ENCODE peak calls at places on chromosome X, in five cellular contexts. D, Z, C, X and G are unnamed samples. For H3K4me1, the result is how much of the 10 kb centered on the place peaks cover.

GRCh38 chrX:41382699-41383645 is 49.0 kb downstream of the DDX3X start:
- DNase-seq in D (no peak), Z (no peak), C (peak), X (no peak), G (peak)

GRCh38 chrX:12421918-12422317 is 283.6 kb downstream of the FRMPD4 start:
- DNase-seq in D (no peak), Z (no peak), C (no peak), X (no peak), G (no peak)

GRCh38 chrX:137567474-137568232 is 1.7 kb downstream of the ZIC3 start:
- DNase-seq in D (no peak), Z (no peak), C (peak), X (no peak), G (no peak)

GRCh38 chrX:118211891-118212816 is 95.5 kb upstream of the KLHL13 start:
- DNase-seq in D (no peak), Z (no peak), C (no peak), X (no peak), G (no peak)

GRCh38 chrX:47584714-47585113 is 2.5 kb downstream of the TIMP1 start:
- DNase-seq in D (no peak), Z (no peak), C (no peak), X (no peak), G (no peak)

GRCh38 chrX:130103605-130104004 is 6.7 kb downstream of the ELF4 start:
- DNase-seq in D (no peak), Z (no peak), C (no peak), X (no peak), G (no peak)

GRCh38 chrX:121579016-121579760 is 531.8 kb downstream of the GLUD2 start:
- DNase-seq in D (no peak), Z (no peak), C (peak), X (no peak), G (peak)

GRCh38 chrX:69987691-69988090 is 62.0 kb downstream of the AWAT2 start:
- DNase-seq in D (no peak), Z (no peak), C (no peak), X (no peak), G (no peak)

GRCh38 chrX:110045421-110045820 is 42.5 kb downstream of the TMEM164 start:
- DNase-seq in D (no peak), Z (no peak), C (no peak), X (no peak), G (no peak)

GRCh38 chrX:150765782-150766350 is 72.7 kb downstream of the MTMR1 start:
- DNase-seq in D (no peak), Z (peak), C (no peak), X (no peak), G (no peak)

GRCh38 chrX:23118890-23119527 is 119.2 kb downstream of the DDX53 start:
- DNase-seq in D (no peak), Z (no peak), C (no peak), X (no peak), G (no peak)

GRCh38 chrX:153459976-153460375 is 10.4 kb downstream of the HAUS7 start:
- DNase-seq in D (no peak), Z (no peak), C (peak), X (no peak), G (no peak)

GRCh38 chrX:112874140-112874539 is 33.5 kb upstream of the AMOT start:
- DNase-seq in D (no peak), Z (no peak), C (peak), X (no peak), G (no peak)

GRCh38 chrX:101686574-101686973 is 26.9 kb upstream of the ARMCX2 start:
- DNase-seq in D (no peak), Z (no peak), C (no peak), X (no peak), G (no peak)

GRCh38 chrX:65677954-65678469 is 10.6 kb downstream of the MSN start:
- DNase-seq in D (no peak), Z (no peak), C (peak), X (no peak), G (no peak)

GRCh38 chrX:45322382-45322781 is 121.7 kb upstream of the DIPK2B start:
- DNase-seq in D (peak), Z (no peak), C (peak), X (no peak), G (no peak)

GRCh38 chrX:113929004-113929403 is 654.9 kb upstream of the HTR2C start:
- DNase-seq in D (peak), Z (no peak), C (peak), X (no peak), G (no peak)

GRCh38 chrX:150365051-150365952 is 2.2 kb downstream of the MAMLD1 start:
- DNase-seq in D (peak), Z (peak), C (peak), X (peak), G (peak)

GRCh38 chrX:47080215-47080914 is 2.1 kb downstream of the RGN start:
- DNase-seq in D (no peak), Z (no peak), C (no peak), X (no peak), G (no peak)

GRCh38 chrX:1011632-1012283 is 200.7 kb downstream of the CRLF2 start:
- DNase-seq in D (no peak), Z (no peak), C (no peak), X (no peak), G (peak)

GRCh38 chrX:9953396-9953795 is 13.8 kb upstream of the CLDN34 start:
- DNase-seq in D (no peak), Z (no peak), C (no peak), X (no peak), G (no peak)

GRCh38 chrX:75230296-75230695 is 43.6 kb upstream of the UPRT start:
- DNase-seq in D (no peak), Z (no peak), C (peak), X (no peak), G (no peak)

GRCh38 chrX:134601240-134601639 is 57.0 kb downstream of the PLAC1 start:
- DNase-seq in D (no peak), Z (no peak), C (peak), X (no peak), G (no peak)

GRCh38 chrX:28697732-28698131 is 110.5 kb downstream of the IL1RAPL1 start:
- DNase-seq in D (no peak), Z (no peak), C (no peak), X (no peak), G (no peak)

GRCh38 chrX:112819013-112819635 is 21.5 kb downstream of the AMOT start:
- DNase-seq in D (no peak), Z (no peak), C (peak), X (no peak), G (no peak)

GRCh38 chrX:154472685-154473632 is 6.1 kb downstream of the LAGE3 start:
- DNase-seq in D (no peak), Z (no peak), C (no peak), X (no peak), G (no peak)

GRCh38 chrX:46506076-46506475 is 39.1 kb downstream of the ZNF674 start:
- DNase-seq in D (no peak), Z (no peak), C (no peak), X (no peak), G (no peak)

GRCh38 chrX:109952985-109953905 is 49.7 kb upstream of the TMEM164 start:
- DNase-seq in D (no peak), Z (no peak), C (no peak), X (no peak), G (no peak)

GRCh38 chrX:129842510-129843208 is 1.0 kb downstream of the ZDHHC9 start:
- DNase-seq in D (peak), Z (peak), C (peak), X (no peak), G (no peak)

GRCh38 chrX:86436116-86436515 is 287.9 kb downstream of the DACH2 start:
- DNase-seq in D (no peak), Z (no peak), C (no peak), X (no peak), G (no peak)

GRCh38 chrX:149830192-149830873 is 48.6 kb downstream of the MAGEA9 start:
- DNase-seq in D (no peak), Z (no peak), C (peak), X (peak), G (no peak)

GRCh38 chrX:33465137-33465536 is 253.8 kb upstream of the DMD start:
- DNase-seq in D (no peak), Z (no peak), C (no peak), X (no peak), G (no peak)

GRCh38 chrX:103254921-103255455 is at the start of gene TCEAL8:
- DNase-seq in D (peak), Z (peak), C (peak), X (peak), G (peak)

GRCh38 chrX:19554786-19555185 is 39.5 kb upstream of the MAP3K15 start:
- DNase-seq in D (no peak), Z (no peak), C (peak), X (no peak), G (no peak)

GRCh38 chrX:110578270-110578669 is 217.3 kb downstream of the CHRDL1 start:
- DNase-seq in D (no peak), Z (no peak), C (no peak), X (no peak), G (no peak)

GRCh38 chrX:108732630-108733321 is 3.6 kb downstream of the IRS4 start:
- DNase-seq in D (no peak), Z (no peak), C (no peak), X (no peak), G (no peak)

GRCh38 chrX:140733766-140734342 is 24.3 kb downstream of the LINC00632 start:
- DNase-seq in D (no peak), Z (no peak), C (peak), X (no peak), G (no peak)

GRCh38 chrX:133390647-133391046 is 24.6 kb downstream of the GPC4 start:
- DNase-seq in D (peak), Z (no peak), C (no peak), X (no peak), G (no peak)

GRCh38 chrX:40064055-40064597 is 33.6 kb downstream of the BCOR start:
- DNase-seq in D (no peak), Z (peak), C (no peak), X (no peak), G (no peak)
- H3K4me1 ChIP-seq in D (under half), Z (under half), C (under half), X (under half), G (under half)

DNA sequence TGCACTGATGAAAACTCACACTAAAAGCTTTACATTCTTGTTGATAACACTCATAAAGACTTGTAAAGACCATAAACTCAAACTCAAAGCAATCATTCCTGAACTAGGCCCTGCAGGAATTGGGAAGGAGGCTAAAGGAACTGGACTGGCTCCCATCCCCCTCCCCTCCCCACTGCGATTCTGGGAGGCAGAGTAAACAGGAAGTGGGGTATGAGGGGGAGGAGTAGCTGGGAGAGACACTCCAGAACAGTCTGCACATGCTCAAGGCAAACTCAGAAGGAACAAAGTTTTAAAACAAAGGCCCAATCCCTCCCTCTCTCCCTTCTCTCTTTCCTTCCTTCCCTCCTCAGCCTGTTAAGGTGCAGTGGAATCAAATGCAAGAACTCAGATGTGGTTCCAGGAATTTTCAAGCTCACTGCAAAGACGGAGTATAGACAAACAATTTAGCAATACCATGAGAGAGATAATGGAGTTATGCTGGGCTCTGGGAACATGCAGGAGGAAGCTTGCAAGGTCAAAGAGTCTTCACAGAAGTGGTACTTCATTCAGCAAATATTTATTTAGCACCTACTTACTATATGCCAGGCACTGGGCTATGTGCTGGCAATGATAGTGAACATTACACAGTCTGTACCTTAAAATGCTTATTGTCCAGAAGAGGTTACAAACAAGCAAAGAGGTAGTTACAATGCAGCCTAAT is 15.9 kb downstream of the MID1IP1 start:
- DNase-seq in D (no peak), Z (no peak), C (peak), X (peak), G (no peak)
- H3K27ac ChIP-seq in D (peak), Z (no peak), C (peak), X (peak), G (peak)

GRCh38 chrX:115591420-115591819 is 30.4 kb downstream of the PLS3 start:
- DNase-seq in D (no peak), Z (no peak), C (no peak), X (no peak), G (no peak)

GRCh38 chrX:115591856-115592842 is 31.2 kb downstream of the PLS3 start:
- DNase-seq in D (no peak), Z (no peak), C (no peak), X (no peak), G (no peak)

GRCh38 chrX:115598556-115598955 is 37.6 kb downstream of the PLS3 start:
- DNase-seq in D (no peak), Z (no peak), C (peak), X (no peak), G (no peak)

GRCh38 chrX:115592997-115593734 is 32.2 kb downstream of the PLS3 start:
- DNase-seq in D (no peak), Z (no peak), C (peak), X (no peak), G (no peak)

GRCh38 chrX:115595049-115595448 is 34.1 kb downstream of the PLS3 start:
- DNase-seq in D (no peak), Z (no peak), C (no peak), X (no peak), G (no peak)
- H3K4me1 ChIP-seq in D (under half), Z (under half), C (under half), X (under half), G (under half)

GRCh38 chrX:78098108-78098507 is 5.9 kb upstream of the PGK1 start:
- DNase-seq in D (no peak), Z (no peak), C (no peak), X (no peak), G (no peak)
- H3K27ac ChIP-seq in D (no peak), Z (no peak), C (no peak), X (no peak), G (no peak)